ENCODE peak calls at places on chromosome 11, in nine cellular contexts. I, B, F, Q, M, K, N, R and S are unnamed samples.

GRCh38 chr11:27718346-27718852 is 18.1 kb upstream of the BDNF start:
- DNase-seq in I (peak), B (peak), F (peak), Q (no peak), M (no peak), K (no peak), N (peak), R (peak), S (no peak)

GRCh38 chr11:3644817-3645235 is at the start of gene ART1:
- DNase-seq in I (no peak), B (no peak), F (no peak), Q (no peak), M (no peak), K (peak), N (no peak), R (no peak), S (no peak)

GRCh38 chr11:16788141-16789060 is 50.0 kb downstream of the C11orf58 start:
- DNase-seq in I (peak), B (peak), F (peak), Q (peak), M (peak), K (peak), N (peak), R (peak), S (no peak)

GRCh38 chr11:30586251-30587144 is at the start of gene MPPED2:
- DNase-seq in I (no peak), B (no peak), F (peak), Q (no peak), M (peak), K (peak), N (peak), R (peak), S (peak)

GRCh38 chr11:84687433-84687832 is 939.7 kb downstream of the DLG2 start:
- DNase-seq in I (no peak), B (no peak), F (no peak), Q (no peak), M (no peak), K (no peak), N (no peak), R (no peak), S (no peak)

GRCh38 chr11:113387605-113388211 is at the start of gene ANKK1:
- DNase-seq in I (no peak), B (no peak), F (peak), Q (no peak), M (peak), K (no peak), N (peak), R (peak), S (no peak)

GRCh38 chr11:40722179-40722795 is 737.2 kb downstream of the LRRC4C start:
- DNase-seq in I (peak), B (no peak), F (peak), Q (no peak), M (peak), K (no peak), N (peak), R (peak), S (no peak)

GRCh38 chr11:59097113-59097708 is 9.8 kb upstream of the FAM111B start:
- DNase-seq in I (peak), B (peak), F (peak), Q (peak), M (peak), K (peak), N (peak), R (peak), S (peak)

GRCh38 chr11:28708075-28708474 is 599.9 kb downstream of the METTL15 start:
- DNase-seq in I (no peak), B (no peak), F (no peak), Q (no peak), M (no peak), K (no peak), N (no peak), R (no peak), S (no peak)

GRCh38 chr11:64104632-64105031 is 61.3 kb downstream of the MACROD1 start:
- DNase-seq in I (no peak), B (no peak), F (no peak), Q (no peak), M (no peak), K (no peak), N (no peak), R (no peak), S (no peak)

GRCh38 chr11:67312187-67313021 is 9.1 kb downstream of the SSH3 start:
- DNase-seq in I (no peak), B (no peak), F (no peak), Q (no peak), M (peak), K (no peak), N (no peak), R (no peak), S (no peak)

GRCh38 chr11:34585870-34586654 is 34.8 kb upstream of the EHF start:
- DNase-seq in I (peak), B (peak), F (no peak), Q (no peak), M (no peak), K (no peak), N (peak), R (peak), S (no peak)

GRCh38 chr11:96424693-96425092 is 34.9 kb downstream of the JRKL start:
- DNase-seq in I (peak), B (peak), F (no peak), Q (no peak), M (no peak), K (no peak), N (no peak), R (no peak), S (no peak)

GRCh38 chr11:77020751-77021150 is 13.4 kb upstream of the B3GNT6 start:
- DNase-seq in I (peak), B (no peak), F (peak), Q (no peak), M (no peak), K (no peak), N (no peak), R (no peak), S (no peak)

GRCh38 chr11:64916040-64916847 is 765 bp downstream of the ATG2A start:
- DNase-seq in I (peak), B (no peak), F (no peak), Q (peak), M (peak), K (peak), N (no peak), R (peak), S (no peak)

GRCh38 chr11:40306938-40307548 is 1152.4 kb downstream of the LRRC4C start:
- DNase-seq in I (peak), B (peak), F (no peak), Q (no peak), M (no peak), K (no peak), N (peak), R (peak), S (no peak)

GRCh38 chr11:23542816-23543215 is 682.5 kb upstream of the CCDC179 start:
- DNase-seq in I (no peak), B (no peak), F (no peak), Q (no peak), M (no peak), K (no peak), N (no peak), R (no peak), S (no peak)

GRCh38 chr11:65555693-65556231 is 2.4 kb downstream of the LTBP3 start:
- DNase-seq in I (peak), B (peak), F (no peak), Q (no peak), M (peak), K (peak), N (no peak), R (no peak), S (no peak)

GRCh38 chr11:106390078-106390477 is 312.6 kb downstream of the AASDHPPT start:
- DNase-seq in I (no peak), B (no peak), F (no peak), Q (no peak), M (no peak), K (no peak), N (no peak), R (no peak), S (no peak)
- H3K27ac ChIP-seq in I (peak), B (peak), F (no peak), Q (no peak), M (no peak), K (no peak), N (no peak), R (no peak), S (no peak)

GRCh38 chr11:20154381-20154780 is 5.9 kb downstream of the DBX1 start:
- DNase-seq in I (no peak), B (peak), F (no peak), Q (no peak), M (no peak), K (no peak), N (no peak), R (peak), S (no peak)
- H3K27ac ChIP-seq in I (no peak), B (no peak), F (no peak), Q (no peak), M (no peak), K (no peak), N (no peak), R (no peak), S (no peak)

GRCh38 chr11:87300640-87301381 is 263.1 kb downstream of the TMEM135 start:
- DNase-seq in I (no peak), B (no peak), F (no peak), Q (no peak), M (no peak), K (no peak), N (no peak), R (no peak), S (no peak)
- H3K27ac ChIP-seq in I (no peak), B (no peak), F (no peak), Q (no peak), M (no peak), K (no peak), N (no peak), R (no peak), S (no peak)

GRCh38 chr11:82828472-82828871 is 71.8 kb downstream of the PRCP start:
- DNase-seq in I (no peak), B (no peak), F (no peak), Q (no peak), M (no peak), K (no peak), N (no peak), R (no peak), S (no peak)
- H3K27ac ChIP-seq in I (no peak), B (no peak), F (no peak), Q (no peak), M (no peak), K (no peak), N (no peak), R (no peak), S (no peak)

DNA sequence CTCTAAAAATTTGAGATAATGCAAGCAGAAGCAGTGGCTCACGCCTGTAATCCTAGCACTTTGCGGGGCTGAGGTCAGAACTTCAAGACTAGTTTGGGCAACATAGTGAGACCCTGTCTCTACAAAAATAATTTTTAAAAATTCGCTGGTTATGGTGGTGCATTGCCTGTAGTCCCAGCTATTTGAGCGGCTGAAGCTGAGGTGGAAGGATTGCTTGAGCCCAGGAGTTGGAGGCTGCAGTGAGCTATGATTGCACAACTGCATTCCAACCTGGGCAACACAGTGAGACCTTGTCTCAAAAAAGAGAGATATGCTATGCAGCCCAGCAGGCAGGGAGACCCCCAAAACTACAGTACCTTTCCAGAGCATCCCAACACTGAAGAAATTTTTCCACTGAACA is 2.3 kb downstream of the CTSC start:
- DNase-seq in I (no peak), B (no peak), F (no peak), Q (no peak), M (no peak), K (no peak), N (no peak), R (no peak), S (no peak)
- H3K27ac ChIP-seq in I (no peak), B (no peak), F (no peak), Q (no peak), M (no peak), K (no peak), N (no peak), R (no peak), S (no peak)

GRCh38 chr11:122747358-122747757 is 90.9 kb upstream of the CRTAM start:
- DNase-seq in I (no peak), B (no peak), F (no peak), Q (no peak), M (no peak), K (no peak), N (no peak), R (no peak), S (no peak)
- H3K27ac ChIP-seq in I (peak), B (no peak), F (no peak), Q (no peak), M (no peak), K (no peak), N (no peak), R (no peak), S (no peak)

DNA sequence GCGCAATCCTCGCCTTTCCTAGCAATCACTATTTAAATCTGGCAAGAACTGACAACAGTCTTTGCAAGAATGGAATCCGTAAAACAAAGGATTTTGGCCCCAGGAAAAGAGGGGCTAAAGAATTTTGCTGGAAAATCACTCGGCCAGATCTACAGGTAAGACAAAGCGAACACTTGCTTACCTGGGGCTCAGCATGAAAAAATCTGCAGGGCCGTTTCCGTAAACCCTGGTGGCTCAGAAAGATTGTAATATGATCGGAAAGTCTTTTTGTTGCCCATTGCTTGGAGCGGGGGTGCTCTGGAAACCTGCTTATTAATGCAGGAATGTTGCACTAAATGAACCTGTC is 257 bp downstream of the SLC17A6 start:
- DNase-seq in I (no peak), B (no peak), F (no peak), Q (no peak), M (no peak), K (no peak), N (no peak), R (peak), S (no peak)
- H3K27ac ChIP-seq in I (no peak), B (no peak), F (no peak), Q (no peak), M (no peak), K (no peak), N (no peak), R (peak), S (no peak)

DNA sequence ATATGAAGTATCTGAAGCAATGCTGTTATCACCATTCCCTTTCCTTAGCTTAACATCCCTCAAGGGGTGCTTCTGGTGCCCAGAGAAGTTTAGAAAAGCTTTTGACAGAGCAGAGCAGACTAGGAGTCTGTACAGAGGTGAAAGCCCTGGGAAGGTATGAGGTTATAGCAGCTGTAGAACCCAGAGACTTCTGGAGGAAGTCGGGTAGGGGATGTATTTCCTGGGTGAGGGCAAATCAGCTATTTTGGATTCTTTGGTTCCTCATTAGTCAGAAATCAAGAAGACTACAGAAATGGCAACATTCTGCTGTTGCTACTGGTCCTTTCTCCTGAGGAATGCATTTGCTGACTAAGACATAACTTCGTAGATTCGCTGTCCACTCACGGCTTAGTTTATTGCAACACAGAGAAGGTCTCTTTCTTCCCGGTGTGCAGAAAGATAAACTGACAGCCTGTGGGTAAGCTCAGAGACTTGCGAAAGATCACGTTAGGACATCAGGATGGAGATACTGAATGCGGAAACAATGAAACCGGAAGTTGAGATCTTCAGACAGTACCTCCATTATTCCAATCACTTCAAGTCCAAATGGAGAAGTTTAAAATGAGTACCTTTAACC is 25.3 kb upstream of the SESN3 start:
- DNase-seq in I (peak), B (peak), F (no peak), Q (no peak), M (peak), K (no peak), N (no peak), R (no peak), S (no peak)
- H3K27ac ChIP-seq in I (no peak), B (no peak), F (no peak), Q (no peak), M (no peak), K (no peak), N (no peak), R (peak), S (peak)